ENCODE peak calls at places on chromosomes 11 and 22, in nine cellular contexts. One of them, this sample, is unnamed.

GRCh38 chr11:124538019-124538418 is 5.4 kb downstream of the OR8B12 start:
- DNase-seq in endothelial cell: no peak
- DNase-seq in retinal pigment epithelial cell: no peak
- DNase-seq in upper lobe of right lung: no peak
- DNase-seq in GM23338: no peak
- DNase-seq in coronary artery: no peak
- DNase-seq in fibroblast of lung: peak
- DNase-seq in activated B cell treated with CpG ODN at 0.5 μM for 24 hours: no peak
- DNase-seq in stomach: no peak
- DNase-seq in this sample: no peak

GRCh38 chr11:776459-777287 is 614 bp downstream of the GATD1 start:
- DNase-seq in stomach: no peak
- DNase-seq in activated B cell treated with CpG ODN at 0.5 μM for 24 hours: no peak
- DNase-seq in GM23338: peak
- DNase-seq in retinal pigment epithelial cell: no peak
- DNase-seq in coronary artery: no peak
- DNase-seq in endothelial cell: peak
- DNase-seq in fibroblast of lung: no peak
- DNase-seq in upper lobe of right lung: peak
- DNase-seq in this sample: peak

GRCh38 chr11:19868281-19868821 is 155.7 kb downstream of the NAV2 start:
- DNase-seq in endothelial cell: no peak
- DNase-seq in upper lobe of right lung: no peak
- DNase-seq in GM23338: peak
- DNase-seq in retinal pigment epithelial cell: no peak
- DNase-seq in activated B cell treated with CpG ODN at 0.5 μM for 24 hours: no peak
- DNase-seq in coronary artery: peak
- DNase-seq in fibroblast of lung: peak
- DNase-seq in stomach: no peak
- DNase-seq in this sample: no peak

GRCh38 chr22:26134654-26135330 is 34.5 kb upstream of the SEZ6L start:
- DNase-seq in endothelial cell: no peak
- DNase-seq in retinal pigment epithelial cell: no peak
- DNase-seq in upper lobe of right lung: no peak
- DNase-seq in activated B cell treated with CpG ODN at 0.5 μM for 24 hours: no peak
- DNase-seq in fibroblast of lung: no peak
- DNase-seq in stomach: no peak
- DNase-seq in coronary artery: no peak
- DNase-seq in GM23338: peak
- DNase-seq in this sample: no peak

GRCh38 chr11:6928916-6929315 is 2.7 kb downstream of the ZNF215 start:
- DNase-seq in stomach: no peak
- DNase-seq in endothelial cell: no peak
- DNase-seq in upper lobe of right lung: no peak
- DNase-seq in fibroblast of lung: no peak
- DNase-seq in retinal pigment epithelial cell: no peak
- DNase-seq in activated B cell treated with CpG ODN at 0.5 μM for 24 hours: no peak
- DNase-seq in GM23338: no peak
- DNase-seq in coronary artery: no peak
- DNase-seq in this sample: no peak

GRCh38 chr11:118691926-118692830 is 12.7 kb upstream of the TREH start:
- DNase-seq in stomach: no peak
- DNase-seq in endothelial cell: no peak
- DNase-seq in fibroblast of lung: peak
- DNase-seq in GM23338: no peak
- DNase-seq in upper lobe of right lung: peak
- DNase-seq in retinal pigment epithelial cell: no peak
- DNase-seq in coronary artery: no peak
- DNase-seq in activated B cell treated with CpG ODN at 0.5 μM for 24 hours: no peak
- DNase-seq in this sample: no peak

GRCh38 chr11:2990617-2991476 is 1.3 kb downstream of the NAP1L4 start:
- DNase-seq in upper lobe of right lung: no peak
- DNase-seq in coronary artery: peak
- DNase-seq in activated B cell treated with CpG ODN at 0.5 μM for 24 hours: no peak
- DNase-seq in fibroblast of lung: no peak
- DNase-seq in endothelial cell: no peak
- DNase-seq in GM23338: peak
- DNase-seq in stomach: no peak
- DNase-seq in retinal pigment epithelial cell: no peak
- DNase-seq in this sample: no peak

GRCh38 chr22:24099661-24100060 is 81.6 kb upstream of the SUSD2 start:
- DNase-seq in GM23338: no peak
- DNase-seq in stomach: peak
- DNase-seq in activated B cell treated with CpG ODN at 0.5 μM for 24 hours: no peak
- DNase-seq in endothelial cell: no peak
- DNase-seq in retinal pigment epithelial cell: no peak
- DNase-seq in upper lobe of right lung: peak
- DNase-seq in fibroblast of lung: no peak
- DNase-seq in coronary artery: peak
- DNase-seq in this sample: no peak

GRCh38 chr11:117657801-117658200 is 139.2 kb downstream of the DSCAML1 start:
- DNase-seq in upper lobe of right lung: no peak
- DNase-seq in retinal pigment epithelial cell: no peak
- DNase-seq in fibroblast of lung: no peak
- DNase-seq in endothelial cell: no peak
- DNase-seq in stomach: no peak
- DNase-seq in coronary artery: no peak
- DNase-seq in GM23338: no peak
- DNase-seq in activated B cell treated with CpG ODN at 0.5 μM for 24 hours: no peak
- DNase-seq in this sample: no peak

GRCh38 chr11:20131744-20132666 is 28.3 kb downstream of the DBX1 start:
- DNase-seq in stomach: peak
- DNase-seq in retinal pigment epithelial cell: no peak
- DNase-seq in upper lobe of right lung: peak
- DNase-seq in activated B cell treated with CpG ODN at 0.5 μM for 24 hours: no peak
- DNase-seq in endothelial cell: peak
- DNase-seq in coronary artery: no peak
- DNase-seq in GM23338: peak
- DNase-seq in fibroblast of lung: peak
- DNase-seq in this sample: no peak

GRCh38 chr11:75265851-75266531 is 25.4 kb downstream of the TPBGL start:
- DNase-seq in activated B cell treated with CpG ODN at 0.5 μM for 24 hours: no peak
- DNase-seq in fibroblast of lung: peak
- DNase-seq in endothelial cell: no peak
- DNase-seq in upper lobe of right lung: peak
- DNase-seq in retinal pigment epithelial cell: no peak
- DNase-seq in GM23338: no peak
- DNase-seq in stomach: no peak
- DNase-seq in coronary artery: peak
- DNase-seq in this sample: no peak

GRCh38 chr11:120121914-120122473 is 15.9 kb downstream of the TRIM29 start:
- DNase-seq in endothelial cell: no peak
- DNase-seq in upper lobe of right lung: peak
- DNase-seq in fibroblast of lung: no peak
- DNase-seq in retinal pigment epithelial cell: peak
- DNase-seq in stomach: no peak
- DNase-seq in activated B cell treated with CpG ODN at 0.5 μM for 24 hours: no peak
- DNase-seq in GM23338: no peak
- DNase-seq in coronary artery: no peak
- DNase-seq in this sample: no peak

GRCh38 chr11:63670738-63671321 is 346 bp downstream of the ATL3 start:
- DNase-seq in fibroblast of lung: no peak
- DNase-seq in stomach: peak
- DNase-seq in upper lobe of right lung: peak
- DNase-seq in GM23338: peak
- DNase-seq in coronary artery: no peak
- DNase-seq in retinal pigment epithelial cell: no peak
- DNase-seq in activated B cell treated with CpG ODN at 0.5 μM for 24 hours: peak
- DNase-seq in endothelial cell: peak
- DNase-seq in this sample: no peak

GRCh38 chr11:16603890-16604783 is 134.3 kb upstream of the C11orf58 start:
- DNase-seq in retinal pigment epithelial cell: no peak
- DNase-seq in GM23338: peak
- DNase-seq in activated B cell treated with CpG ODN at 0.5 μM for 24 hours: no peak
- DNase-seq in upper lobe of right lung: peak
- DNase-seq in fibroblast of lung: peak
- DNase-seq in endothelial cell: peak
- DNase-seq in coronary artery: peak
- DNase-seq in stomach: peak
- DNase-seq in this sample: no peak

GRCh38 chr11:128735935-128736610 is 42.2 kb downstream of the FLI1 start:
- DNase-seq in stomach: no peak
- DNase-seq in upper lobe of right lung: no peak
- DNase-seq in fibroblast of lung: no peak
- DNase-seq in retinal pigment epithelial cell: no peak
- DNase-seq in coronary artery: no peak
- DNase-seq in endothelial cell: no peak
- DNase-seq in activated B cell treated with CpG ODN at 0.5 μM for 24 hours: no peak
- DNase-seq in GM23338: no peak
- DNase-seq in this sample: no peak

GRCh38 chr11:36057372-36058045 is 113.6 kb downstream of the LDLRAD3 start:
- DNase-seq in GM23338: no peak
- DNase-seq in retinal pigment epithelial cell: no peak
- DNase-seq in stomach: no peak
- DNase-seq in activated B cell treated with CpG ODN at 0.5 μM for 24 hours: no peak
- DNase-seq in fibroblast of lung: peak
- DNase-seq in coronary artery: peak
- DNase-seq in endothelial cell: no peak
- DNase-seq in upper lobe of right lung: no peak
- DNase-seq in this sample: no peak

GRCh38 chr11:36055356-36055755 is 111.5 kb downstream of the LDLRAD3 start:
- DNase-seq in coronary artery: no peak
- DNase-seq in activated B cell treated with CpG ODN at 0.5 μM for 24 hours: no peak
- DNase-seq in GM23338: no peak
- DNase-seq in fibroblast of lung: no peak
- DNase-seq in stomach: no peak
- DNase-seq in upper lobe of right lung: no peak
- DNase-seq in retinal pigment epithelial cell: no peak
- DNase-seq in endothelial cell: no peak
- DNase-seq in this sample: no peak

GRCh38 chr11:36053901-36054300 is 110.0 kb downstream of the LDLRAD3 start:
- DNase-seq in stomach: no peak
- DNase-seq in endothelial cell: no peak
- DNase-seq in fibroblast of lung: peak
- DNase-seq in coronary artery: no peak
- DNase-seq in activated B cell treated with CpG ODN at 0.5 μM for 24 hours: no peak
- DNase-seq in retinal pigment epithelial cell: no peak
- DNase-seq in upper lobe of right lung: no peak
- DNase-seq in GM23338: no peak
- DNase-seq in this sample: no peak

GRCh38 chr11:36054628-36055027 is 110.8 kb downstream of the LDLRAD3 start:
- DNase-seq in endothelial cell: no peak
- DNase-seq in activated B cell treated with CpG ODN at 0.5 μM for 24 hours: no peak
- DNase-seq in fibroblast of lung: no peak
- DNase-seq in GM23338: no peak
- DNase-seq in stomach: no peak
- DNase-seq in coronary artery: no peak
- DNase-seq in upper lobe of right lung: no peak
- DNase-seq in retinal pigment epithelial cell: no peak
- DNase-seq in this sample: no peak

DNA sequence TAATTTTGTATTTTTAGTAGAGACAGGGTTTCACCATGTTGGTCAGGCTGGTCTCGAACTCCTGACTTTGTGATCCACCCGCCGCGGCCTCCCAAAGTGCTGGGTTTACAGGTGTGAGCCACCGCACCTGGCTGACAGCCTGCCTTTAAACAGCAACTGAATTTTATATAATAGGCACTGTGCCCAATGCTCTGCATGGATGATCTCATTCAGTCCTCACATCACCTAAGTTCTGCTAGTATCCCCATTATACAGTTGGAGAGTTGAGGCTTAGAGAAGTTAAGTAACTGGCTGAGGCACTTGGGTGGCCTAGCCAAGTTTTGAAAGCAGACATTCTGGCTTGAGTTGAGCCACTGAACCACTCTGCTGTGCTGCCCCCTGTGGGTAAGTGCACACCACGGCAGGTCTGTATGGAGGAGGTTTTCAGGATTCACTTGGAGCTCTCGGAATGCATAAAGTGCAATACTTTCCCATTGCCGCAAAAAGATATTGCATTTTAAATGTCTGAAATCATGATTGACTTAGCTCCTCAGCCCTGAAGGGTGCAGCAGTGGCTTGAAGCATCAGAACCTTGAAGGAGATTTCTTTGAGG is 112.4 kb downstream of the LDLRAD3 start:
- DNase-seq in retinal pigment epithelial cell: no peak
- DNase-seq in fibroblast of lung: peak
- DNase-seq in endothelial cell: peak
- DNase-seq in activated B cell treated with CpG ODN at 0.5 μM for 24 hours: no peak
- DNase-seq in coronary artery: no peak
- DNase-seq in upper lobe of right lung: no peak
- DNase-seq in stomach: no peak
- DNase-seq in GM23338: peak
- DNase-seq in this sample: peak
- TF ChIP-seq CTCF in retinal pigment epithelial cell: peak
- TF ChIP-seq CTCF in fibroblast of lung: peak
- TF ChIP-seq CTCF in endothelial cell: peak
- TF ChIP-seq CTCF in activated B cell treated with CpG ODN at 0.5 μM for 24 hours: no peak
- TF ChIP-seq CTCF in coronary artery: no peak
- TF ChIP-seq CTCF in upper lobe of right lung: peak
- TF ChIP-seq CTCF in stomach: peak
- TF ChIP-seq CTCF in GM23338: peak
- TF ChIP-seq CTCF in this sample: peak

GRCh38 chr11:73983764-73984543 is 1.3 kb upstream of the UCP2 start:
- DNase-seq in upper lobe of right lung: peak
- DNase-seq in stomach: no peak
- DNase-seq in GM23338: no peak
- DNase-seq in fibroblast of lung: no peak
- DNase-seq in coronary artery: no peak
- DNase-seq in endothelial cell: no peak
- DNase-seq in activated B cell treated with CpG ODN at 0.5 μM for 24 hours: no peak
- DNase-seq in retinal pigment epithelial cell: no peak
- DNase-seq in this sample: no peak
- TF ChIP-seq CTCF in upper lobe of right lung: no peak
- TF ChIP-seq CTCF in stomach: no peak
- TF ChIP-seq CTCF in GM23338: no peak
- TF ChIP-seq CTCF in fibroblast of lung: no peak
- TF ChIP-seq CTCF in coronary artery: no peak
- TF ChIP-seq CTCF in endothelial cell: no peak
- TF ChIP-seq CTCF in activated B cell treated with CpG ODN at 0.5 μM for 24 hours: no peak
- TF ChIP-seq CTCF in retinal pigment epithelial cell: no peak
- TF ChIP-seq CTCF in this sample: no peak

GRCh38 chr11:116059909-116060308 is 555.7 kb upstream of the CADM1 start:
- DNase-seq in activated B cell treated with CpG ODN at 0.5 μM for 24 hours: no peak
- DNase-seq in endothelial cell: no peak
- DNase-seq in stomach: no peak
- DNase-seq in coronary artery: no peak
- DNase-seq in GM23338: peak
- DNase-seq in fibroblast of lung: no peak
- DNase-seq in retinal pigment epithelial cell: no peak
- DNase-seq in upper lobe of right lung: no peak
- DNase-seq in this sample: no peak
- TF ChIP-seq CTCF in activated B cell treated with CpG ODN at 0.5 μM for 24 hours: no peak
- TF ChIP-seq CTCF in endothelial cell: no peak
- TF ChIP-seq CTCF in stomach: no peak
- TF ChIP-seq CTCF in coronary artery: no peak
- TF ChIP-seq CTCF in GM23338: no peak
- TF ChIP-seq CTCF in fibroblast of lung: no peak
- TF ChIP-seq CTCF in retinal pigment epithelial cell: no peak
- TF ChIP-seq CTCF in upper lobe of right lung: no peak
- TF ChIP-seq CTCF in this sample: no peak

DNA sequence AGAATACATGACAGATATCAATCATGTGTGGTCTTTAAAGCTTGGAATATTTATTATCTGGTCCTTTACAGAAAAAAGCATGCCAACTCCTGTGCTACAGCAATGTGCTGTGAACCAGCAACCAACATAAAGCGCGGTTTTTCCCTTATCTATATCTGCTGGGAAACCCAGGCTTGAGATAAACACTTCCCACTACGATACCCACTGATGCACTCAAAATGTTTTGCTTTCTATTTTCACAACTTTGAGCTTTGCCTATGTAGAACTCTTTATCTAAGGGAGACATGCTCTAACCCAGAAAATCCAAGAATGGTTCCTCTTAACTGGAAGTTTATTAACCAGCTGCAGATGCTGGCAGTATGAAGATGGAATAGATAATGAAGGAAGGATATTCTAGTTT is 18.9 kb downstream of the ZBED5 start:
- DNase-seq in retinal pigment epithelial cell: no peak
- DNase-seq in fibroblast of lung: no peak
- DNase-seq in endothelial cell: no peak
- DNase-seq in coronary artery: no peak
- DNase-seq in GM23338: no peak
- DNase-seq in activated B cell treated with CpG ODN at 0.5 μM for 24 hours: no peak
- DNase-seq in stomach: no peak
- DNase-seq in upper lobe of right lung: no peak
- DNase-seq in this sample: no peak
- TF ChIP-seq CTCF in retinal pigment epithelial cell: no peak
- TF ChIP-seq CTCF in fibroblast of lung: no peak
- TF ChIP-seq CTCF in endothelial cell: no peak
- TF ChIP-seq CTCF in coronary artery: no peak
- TF ChIP-seq CTCF in GM23338: no peak
- TF ChIP-seq CTCF in activated B cell treated with CpG ODN at 0.5 μM for 24 hours: no peak
- TF ChIP-seq CTCF in stomach: no peak
- TF ChIP-seq CTCF in upper lobe of right lung: no peak
- TF ChIP-seq CTCF in this sample: no peak

This sample was measured in D721Med.